ENCODE peak calls at places on chromosome 19, in six cellular contexts. P, D, Y, G, C and R are unnamed samples.

GRCh38 chr19:27635401-27635800 is 1577.5 kb downstream of the UQCRFS1 start:
- DNase-seq in G (peak), Y (no peak), P (no peak), D (no peak), C (no peak), R (no peak)

GRCh38 chr19:31105761-31106160 is 243.5 kb downstream of the TSHZ3 start:
- DNase-seq in Y (no peak), D (peak), G (no peak), P (no peak), C (no peak), R (no peak)

GRCh38 chr19:45729774-45730388 is 815 bp downstream of the FBXO46 start:
- DNase-seq in C (peak), Y (no peak), G (peak), D (no peak), P (no peak), R (peak)

GRCh38 chr19:45780146-45780447 is 2.2 kb downstream of the DMPK start:
- DNase-seq in Y (no peak), C (no peak), P (no peak), G (no peak), D (no peak), R (no peak)

GRCh38 chr19:33705090-33705847 is 83.5 kb downstream of the CHST8 start:
- DNase-seq in C (no peak), G (no peak), D (no peak), P (no peak), Y (no peak), R (peak)

GRCh38 chr19:15397782-15398181 is 18.2 kb upstream of the AKAP8 start:
- DNase-seq in Y (no peak), D (no peak), G (no peak), P (no peak), C (no peak), R (no peak)

GRCh38 chr19:37999309-38000213 is 92.6 kb downstream of the SIPA1L3 start:
- DNase-seq in C (peak), G (peak), D (no peak), Y (no peak), P (peak), R (no peak)

GRCh38 chr19:32324631-32325215 is 20.7 kb upstream of the ZNF507 start:
- DNase-seq in Y (no peak), P (peak), C (no peak), G (no peak), D (no peak), R (no peak)

GRCh38 chr19:36771275-36772231 is 1.1 kb downstream of the ZNF850 start:
- DNase-seq in C (peak), P (peak), D (peak), Y (peak), G (peak), R (peak)

GRCh38 chr19:45294291-45295029 is 28.2 kb downstream of the CKM start:
- DNase-seq in Y (no peak), P (no peak), D (no peak), C (no peak), G (no peak), R (no peak)

GRCh38 chr19:43797118-43797517 is 5.1 kb downstream of the LYPD5 start:
- DNase-seq in Y (no peak), D (no peak), G (no peak), C (no peak), P (no peak), R (no peak)

GRCh38 chr19:3606174-3606689 is 443 bp downstream of the TBXA2R start:
- DNase-seq in C (no peak), D (peak), Y (no peak), G (peak), P (no peak), R (peak)

GRCh38 chr19:16814526-16815100 is 14.6 kb upstream of the SIN3B start:
- DNase-seq in P (peak), Y (no peak), D (no peak), G (no peak), C (peak), R (peak)

GRCh38 chr19:23512151-23512925 is 117.1 kb upstream of the ZNF91 start:
- DNase-seq in C (no peak), G (peak), D (no peak), Y (no peak), P (no peak), R (no peak)

GRCh38 chr19:56170261-56170660 is 5.5 kb upstream of the GALP start:
- DNase-seq in Y (no peak), C (peak), P (peak), D (no peak), G (peak), R (no peak)

GRCh38 chr19:56974554-56975207 is 134.2 kb upstream of the PEG3 start:
- DNase-seq in D (no peak), P (no peak), Y (no peak), G (peak), C (no peak), R (no peak)

GRCh38 chr19:47757617-47758432 is 12.5 kb downstream of the NOP53 start:
- DNase-seq in P (no peak), Y (no peak), G (no peak), D (no peak), C (no peak), R (no peak)

GRCh38 chr19:35828694-35829301 is 16.2 kb upstream of the PRODH2 start:
- DNase-seq in G (peak), Y (peak), C (peak), P (peak), D (peak), R (peak)

GRCh38 chr19:47157455-47158321 is 27.1 kb downstream of the SAE1 start:
- DNase-seq in Y (peak), D (peak), C (peak), P (peak), G (peak), R (peak)

GRCh38 chr19:33208904-33209843 is 15.0 kb downstream of the LRP3 start:
- DNase-seq in P (no peak), C (no peak), G (no peak), D (no peak), Y (no peak), R (no peak)

GRCh38 chr19:55688422-55689218 is 13.6 kb downstream of the EPN1 start:
- DNase-seq in Y (no peak), D (no peak), P (no peak), C (no peak), G (no peak), R (no peak)

GRCh38 chr19:27705896-27706295 is 1507.1 kb downstream of the UQCRFS1 start:
- DNase-seq in C (no peak), Y (no peak), D (no peak), G (peak), P (no peak), R (no peak)

GRCh38 chr19:33102893-33103292 is 21.9 kb downstream of the GPATCH1 start:
- DNase-seq in P (no peak), G (no peak), D (no peak), C (no peak), Y (no peak), R (no peak)

GRCh38 chr19:34274284-34274826 is 20.0 kb downstream of the GARRE1 start:
- DNase-seq in C (peak), D (no peak), G (no peak), P (peak), Y (no peak), R (no peak)

GRCh38 chr19:16608290-16608704 is 19.7 kb downstream of the MED26 start:
- DNase-seq in G (no peak), C (peak), P (peak), D (no peak), Y (no peak), R (no peak)

GRCh38 chr19:720691-721160 is 12.0 kb downstream of the PALM start:
- DNase-seq in G (no peak), P (no peak), C (no peak), D (no peak), Y (no peak), R (no peak)

GRCh38 chr19:718251-719024 is 9.7 kb downstream of the PALM start:
- DNase-seq in D (no peak), C (no peak), P (no peak), Y (no peak), G (peak), R (no peak)

GRCh38 chr19:719636-720377 is 11.1 kb downstream of the PALM start:
- DNase-seq in C (no peak), Y (no peak), P (no peak), G (no peak), D (no peak), R (no peak)

GRCh38 chr19:722553-723101 is 13.9 kb downstream of the PALM start:
- DNase-seq in G (no peak), Y (no peak), D (no peak), C (no peak), P (no peak), R (no peak)

GRCh38 chr19:719081-719512 is 10.4 kb downstream of the PALM start:
- DNase-seq in C (no peak), G (no peak), Y (no peak), D (no peak), P (no peak), R (no peak)
- H3K27ac ChIP-seq in C (no peak), G (no peak), Y (no peak), D (no peak), P (no peak), R (no peak)

GRCh38 chr19:51020988-51021651 is 1.6 kb upstream of the KLK10 start:
- DNase-seq in P (peak), Y (peak), G (peak), C (peak), D (no peak), R (peak)
- H4K8ac ChIP-seq in P (no peak), Y (no peak), G (no peak), C (no peak), D (no peak), R (no peak)

GRCh38 chr19:18262917-18263316 is 11.3 kb downstream of the IQCN start:
- DNase-seq in C (peak), G (no peak), Y (no peak), P (no peak), D (no peak), R (no peak)
- H2BK120ac ChIP-seq in C (no peak), G (no peak), Y (no peak), P (no peak), D (no peak), R (no peak)

DNA sequence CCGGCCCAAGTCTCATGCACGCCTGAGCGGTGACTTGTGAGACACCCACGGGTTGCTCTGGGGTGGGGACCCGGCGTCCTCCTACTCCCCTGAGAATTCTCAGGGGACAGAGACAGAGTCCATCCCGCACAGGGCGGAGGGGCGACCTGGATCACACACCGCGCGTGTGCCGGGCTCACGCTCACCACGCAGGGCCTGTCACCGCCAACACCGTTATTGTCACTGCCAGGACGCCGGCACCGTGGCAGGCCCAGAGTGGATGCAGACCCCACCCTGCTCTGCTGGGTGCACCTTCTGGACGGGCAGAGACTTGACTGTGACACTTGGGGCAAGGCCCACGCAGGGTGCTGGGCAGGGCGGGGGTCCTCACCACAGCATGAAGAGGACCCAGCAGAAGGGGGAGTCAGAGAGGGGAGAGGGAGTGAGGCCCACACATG is 16.2 kb downstream of the MOB3A start:
- DNase-seq in Y (no peak), D (no peak), G (no peak), C (no peak), P (no peak), R (no peak)
- H3K27ac ChIP-seq in Y (no peak), D (no peak), G (no peak), C (no peak), P (no peak), R (no peak)